ENCODE peak calls at places on chromosomes 11 and 22, in four cellular contexts. One of them, this sample, is unnamed.

GRCh38 chr22:46088541-46089311 is 61.6 kb upstream of the PPARA start:
- DNase-seq in hepatic stellate cell: peak; percentile 68
- DNase-seq in cardiac fibroblast: peak; percentile 70
- DNase-seq in nephron progenitor cell: no peak
- DNase-seq in this sample: no peak

GRCh38 chr11:74678591-74679512 is 52.4 kb downstream of the CHRDL2 start:
- DNase-seq in hepatic stellate cell: no peak
- DNase-seq in cardiac fibroblast: peak; percentile 70
- DNase-seq in nephron progenitor cell: no peak
- DNase-seq in this sample: peak; percentile 81

GRCh38 chr22:35785181-35785923 is 67.7 kb downstream of the APOL5 start:
- DNase-seq in hepatic stellate cell: no peak
- DNase-seq in cardiac fibroblast: peak; percentile 64
- DNase-seq in nephron progenitor cell: no peak
- DNase-seq in this sample: no peak

GRCh38 chr11:44484211-44484610 is 81.3 kb upstream of the CD82 start:
- DNase-seq in hepatic stellate cell: peak; percentile 54
- DNase-seq in cardiac fibroblast: peak; percentile 33
- DNase-seq in nephron progenitor cell: peak; percentile 25
- DNase-seq in this sample: no peak

GRCh38 chr11:59562292-59562691 is 51.0 kb downstream of the OR4D9 start:
- DNase-seq in hepatic stellate cell: no peak
- DNase-seq in cardiac fibroblast: no peak
- DNase-seq in nephron progenitor cell: no peak
- DNase-seq in this sample: no peak

GRCh38 chr22:35552186-35552842 is 11.7 kb downstream of the RASD2 start:
- DNase-seq in hepatic stellate cell: peak; percentile 55
- DNase-seq in cardiac fibroblast: peak; percentile 35
- DNase-seq in nephron progenitor cell: peak; percentile 80
- DNase-seq in this sample: no peak

GRCh38 chr11:112412383-112412782 is 151.7 kb upstream of the PLET1 start:
- DNase-seq in hepatic stellate cell: no peak
- DNase-seq in cardiac fibroblast: no peak
- DNase-seq in nephron progenitor cell: no peak
- DNase-seq in this sample: no peak

GRCh38 chr11:71988050-71988449 is 10.7 kb upstream of the IL18BP start:
- DNase-seq in hepatic stellate cell: peak; percentile 45
- DNase-seq in cardiac fibroblast: peak; percentile 86
- DNase-seq in nephron progenitor cell: no peak
- DNase-seq in this sample: no peak

GRCh38 chr11:70580036-70580805 is 181.9 kb downstream of the CTTN start:
- DNase-seq in hepatic stellate cell: peak; percentile 44
- DNase-seq in cardiac fibroblast: peak; percentile 18
- DNase-seq in nephron progenitor cell: peak; percentile 80
- DNase-seq in this sample: no peak

GRCh38 chr22:45441158-45441557 is 27.7 kb downstream of the RIBC2 start:
- DNase-seq in hepatic stellate cell: peak; percentile 71
- DNase-seq in cardiac fibroblast: peak; percentile 73
- DNase-seq in nephron progenitor cell: peak; percentile 53
- DNase-seq in this sample: peak; percentile 77

GRCh38 chr11:36409152-36409713 is 100.8 kb downstream of the TRAF6 start:
- DNase-seq in hepatic stellate cell: no peak
- DNase-seq in cardiac fibroblast: peak; percentile 78
- DNase-seq in nephron progenitor cell: no peak
- DNase-seq in this sample: no peak

GRCh38 chr11:6545917-6546605 is 49.0 kb downstream of the DNHD1 start:
- DNase-seq in hepatic stellate cell: no peak
- DNase-seq in cardiac fibroblast: no peak
- DNase-seq in nephron progenitor cell: no peak
- DNase-seq in this sample: no peak

GRCh38 chr22:24140357-24140756 is 40.9 kb upstream of the SUSD2 start:
- DNase-seq in hepatic stellate cell: peak; percentile 75
- DNase-seq in cardiac fibroblast: no peak
- DNase-seq in nephron progenitor cell: no peak
- DNase-seq in this sample: no peak

GRCh38 chr22:35620624-35621245 is 3.6 kb upstream of the MB start:
- DNase-seq in hepatic stellate cell: peak; percentile 51
- DNase-seq in cardiac fibroblast: peak; percentile 37
- DNase-seq in nephron progenitor cell: no peak
- DNase-seq in this sample: no peak

GRCh38 chr11:15968461-15969130 is 387.8 kb downstream of the SOX6 start:
- DNase-seq in hepatic stellate cell: no peak
- DNase-seq in cardiac fibroblast: peak; percentile 26
- DNase-seq in nephron progenitor cell: no peak
- DNase-seq in this sample: no peak

GRCh38 chr22:40463017-40463631 is 92.7 kb downstream of the SGSM3 start:
- DNase-seq in hepatic stellate cell: no peak
- DNase-seq in cardiac fibroblast: no peak
- DNase-seq in nephron progenitor cell: no peak
- DNase-seq in this sample: no peak

This sample was measured in right atrium auricular region.